ENCODE peak calls at places on chromosomes 12 and 14, in six cellular contexts. One of them, this sample, is unnamed.

GRCh38 chr14:52934762-52935161 is 16.1 kb downstream of the FERMT2 start:
- DNase-seq in adrenal gland: no peak
- DNase-seq in GM23338: no peak
- DNase-seq in pancreas: no peak
- DNase-seq in aorta: no peak
- DNase-seq in upper lobe of left lung: no peak
- DNase-seq in this sample: no peak

GRCh38 chr12:12645485-12645884 is 33.8 kb downstream of the CREBL2 start:
- DNase-seq in adrenal gland: no peak
- DNase-seq in aorta: no peak
- DNase-seq in upper lobe of left lung: no peak
- DNase-seq in pancreas: no peak
- DNase-seq in GM23338: peak; percentile 91
- DNase-seq in this sample: no peak

GRCh38 chr12:122366685-122367475 is 55.6 kb downstream of the CLIP1 start:
- DNase-seq in upper lobe of left lung: no peak
- DNase-seq in GM23338: peak; percentile 84
- DNase-seq in aorta: no peak
- DNase-seq in pancreas: no peak
- DNase-seq in adrenal gland: peak; percentile 51
- DNase-seq in this sample: peak; percentile 81

GRCh38 chr12:102543494-102543893 is 63.1 kb upstream of the IGF1 start:
- DNase-seq in upper lobe of left lung: no peak
- DNase-seq in GM23338: peak; percentile 23
- DNase-seq in pancreas: no peak
- DNase-seq in aorta: no peak
- DNase-seq in adrenal gland: no peak
- DNase-seq in this sample: no peak

GRCh38 chr14:106436310-106436905 is 910.0 kb downstream of the TMEM121 start:
- DNase-seq in upper lobe of left lung: peak; percentile 45
- DNase-seq in adrenal gland: peak; percentile 24
- DNase-seq in GM23338: peak; percentile 39
- DNase-seq in pancreas: peak; percentile 70
- DNase-seq in aorta: peak; percentile 69
- DNase-seq in this sample: no peak

GRCh38 chr12:109831365-109831764 is 1.8 kb downstream of the TRPV4 start:
- DNase-seq in pancreas: no peak
- DNase-seq in aorta: no peak
- DNase-seq in GM23338: no peak
- DNase-seq in adrenal gland: no peak
- DNase-seq in upper lobe of left lung: no peak
- DNase-seq in this sample: no peak

GRCh38 chr12:64525461-64526160 is 73.7 kb downstream of the TBK1 start:
- DNase-seq in GM23338: peak; percentile 33
- DNase-seq in upper lobe of left lung: no peak
- DNase-seq in aorta: no peak
- DNase-seq in adrenal gland: no peak
- DNase-seq in pancreas: no peak
- DNase-seq in this sample: no peak

GRCh38 chr12:17928708-17929366 is 161.2 kb downstream of the RERGL start:
- DNase-seq in upper lobe of left lung: no peak
- DNase-seq in adrenal gland: no peak
- DNase-seq in GM23338: peak; percentile 3
- DNase-seq in aorta: no peak
- DNase-seq in pancreas: no peak
- DNase-seq in this sample: no peak

GRCh38 chr12:123643911-123644310 is 10.3 kb downstream of the GTF2H3 start:
- DNase-seq in GM23338: no peak
- DNase-seq in aorta: no peak
- DNase-seq in upper lobe of left lung: no peak
- DNase-seq in adrenal gland: no peak
- DNase-seq in pancreas: no peak
- DNase-seq in this sample: no peak

GRCh38 chr14:93912785-93913184 is 14.4 kb upstream of the FAM181A start:
- DNase-seq in aorta: peak; percentile 7
- DNase-seq in upper lobe of left lung: no peak
- DNase-seq in adrenal gland: no peak
- DNase-seq in pancreas: no peak
- DNase-seq in GM23338: no peak
- DNase-seq in this sample: no peak

DNA sequence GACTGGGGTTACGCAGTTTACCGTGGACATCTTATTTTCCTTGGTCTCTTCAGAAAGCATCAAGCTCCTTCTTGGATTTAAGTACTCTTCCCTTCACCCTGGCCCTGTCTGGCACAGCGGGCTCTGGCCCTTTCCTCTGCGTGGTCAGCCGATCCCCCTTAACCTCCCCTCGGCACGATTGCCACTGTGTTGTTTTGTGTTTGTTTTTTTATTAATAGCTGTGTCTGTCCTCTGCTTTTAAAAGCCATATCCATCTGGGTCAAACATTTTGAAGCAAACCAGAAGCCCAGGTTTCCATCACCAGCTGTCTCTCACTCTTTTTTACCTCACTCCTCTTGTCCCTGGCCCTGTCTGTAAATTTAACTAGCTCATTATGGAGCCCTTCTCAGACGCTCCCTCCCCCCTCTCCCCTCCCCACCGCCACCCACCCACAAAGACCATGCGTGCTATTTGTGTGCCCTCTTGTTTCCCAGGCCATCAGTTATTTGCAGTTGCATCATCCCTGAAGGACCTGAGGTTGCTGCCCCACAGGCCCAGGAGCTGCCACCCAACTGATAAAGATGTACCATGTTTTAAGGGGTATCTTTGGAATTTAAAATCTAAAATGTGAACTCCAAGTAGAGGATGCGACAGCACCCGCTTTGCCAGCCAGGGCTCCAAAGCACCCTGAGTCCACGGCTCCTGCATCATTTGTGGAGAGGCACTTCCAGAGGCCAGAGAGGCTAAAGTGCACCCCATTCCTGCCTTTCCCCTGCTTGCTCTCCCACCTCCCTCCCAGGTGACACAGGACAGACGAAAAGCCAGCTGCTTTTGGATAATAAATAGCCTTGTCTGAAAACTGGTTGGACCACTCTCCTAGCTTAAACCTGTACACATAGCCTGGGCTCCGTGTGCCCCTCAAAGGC is 3.9 kb downstream of the BCL11B start:
- DNase-seq in pancreas: no peak
- DNase-seq in GM23338: no peak
- DNase-seq in upper lobe of left lung: no peak
- DNase-seq in adrenal gland: no peak
- DNase-seq in aorta: no peak
- DNase-seq in this sample: no peak
- H3K4me1 ChIP-seq in pancreas: peaks cover 4% of the 10 kb centered on the region
- H3K4me1 ChIP-seq in GM23338: peaks cover 62% of the 10 kb centered on the region
- H3K4me1 ChIP-seq in upper lobe of left lung: peaks cover 36% of the 10 kb centered on the region
- H3K4me1 ChIP-seq in adrenal gland: peaks cover 15% of the 10 kb centered on the region
- H3K4me1 ChIP-seq in aorta: no peaks in the 10 kb centered on the region
- H3K4me1 ChIP-seq in this sample: peaks cover 25% of the 10 kb centered on the region

DNA sequence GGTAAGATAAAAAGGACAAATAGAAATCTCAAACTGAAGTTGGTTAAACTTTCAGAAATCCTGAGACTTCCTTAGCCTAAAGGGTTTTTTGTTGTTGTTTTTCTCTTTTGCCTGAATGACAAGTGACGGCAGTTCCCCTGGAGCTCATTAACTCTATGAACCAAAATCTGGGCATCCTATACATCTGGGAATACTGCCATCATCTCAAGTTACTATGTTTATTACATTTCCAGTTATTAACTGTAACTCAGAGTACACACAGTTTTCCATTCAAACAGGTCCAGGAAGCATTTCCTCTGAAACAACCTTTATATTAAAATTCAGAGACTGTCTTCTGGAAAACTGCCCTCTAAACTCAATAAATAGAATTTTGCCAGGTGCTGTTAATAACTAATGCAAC is 55.6 kb upstream of the CDKL1 start:
- DNase-seq in upper lobe of left lung: no peak
- DNase-seq in aorta: no peak
- DNase-seq in GM23338: no peak
- DNase-seq in pancreas: no peak
- DNase-seq in adrenal gland: no peak
- DNase-seq in this sample: no peak
- H3K36me3 ChIP-seq in upper lobe of left lung: peaks cover 65% of the 10 kb centered on the region
- H3K36me3 ChIP-seq in aorta: peaks cover 6% of the 10 kb centered on the region
- H3K36me3 ChIP-seq in GM23338: peaks cover 8% of the 10 kb centered on the region
- H3K36me3 ChIP-seq in pancreas: no peaks in the 10 kb centered on the region
- H3K36me3 ChIP-seq in adrenal gland: peaks cover 13% of the 10 kb centered on the region
- H3K36me3 ChIP-seq in this sample: no peaks in the 10 kb centered on the region

GRCh38 chr12:20507061-20507460 is 138.7 kb downstream of the PDE3A start:
- DNase-seq in aorta: no peak
- DNase-seq in pancreas: no peak
- DNase-seq in GM23338: no peak
- DNase-seq in upper lobe of left lung: no peak
- DNase-seq in adrenal gland: no peak
- DNase-seq in this sample: no peak
- H3K4me1 ChIP-seq in aorta: peaks cover 2% of the 10 kb centered on the region
- H3K4me1 ChIP-seq in pancreas: no peaks in the 10 kb centered on the region
- H3K4me1 ChIP-seq in GM23338: no peaks in the 10 kb centered on the region
- H3K4me1 ChIP-seq in upper lobe of left lung: no peaks in the 10 kb centered on the region
- H3K4me1 ChIP-seq in adrenal gland: no peaks in the 10 kb centered on the region
- H3K4me1 ChIP-seq in this sample: no peaks in the 10 kb centered on the region

DNA sequence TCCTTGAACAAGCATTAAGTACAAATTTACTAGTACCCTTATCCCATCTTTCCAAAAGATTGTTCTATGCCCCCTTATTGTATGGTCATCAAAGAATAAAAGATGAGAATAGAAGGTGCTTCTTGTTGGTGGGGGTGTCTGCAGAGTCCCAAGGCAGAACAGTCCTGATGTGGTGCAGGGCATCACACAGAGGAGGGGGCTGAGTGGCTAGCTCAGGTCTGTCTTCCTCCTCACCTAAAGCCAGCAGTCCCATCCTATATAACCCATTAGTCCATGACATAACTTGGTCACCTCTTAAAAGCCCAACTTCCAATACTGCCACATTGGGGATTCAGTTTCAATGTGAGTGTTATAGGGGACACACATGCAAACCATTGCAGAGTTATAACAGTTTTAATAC is 9.9 kb downstream of the LRRC10 start:
- DNase-seq in pancreas: no peak
- DNase-seq in adrenal gland: no peak
- DNase-seq in upper lobe of left lung: no peak
- DNase-seq in aorta: no peak
- DNase-seq in GM23338: no peak
- DNase-seq in this sample: no peak
- H3K36me3 ChIP-seq in pancreas: peaks cover 14% of the 10 kb centered on the region
- H3K36me3 ChIP-seq in adrenal gland: peaks cover 70% of the 10 kb centered on the region
- H3K36me3 ChIP-seq in upper lobe of left lung: peaks cover 74% of the 10 kb centered on the region
- H3K36me3 ChIP-seq in aorta: peaks cover under 1% of the 10 kb centered on the region
- H3K36me3 ChIP-seq in GM23338: peaks cover 59% of the 10 kb centered on the region
- H3K36me3 ChIP-seq in this sample: no peaks in the 10 kb centered on the region

GRCh38 chr12:92464911-92465310 is 237.9 kb upstream of the PLEKHG7 start:
- DNase-seq in GM23338: peak; percentile 41
- DNase-seq in adrenal gland: no peak
- DNase-seq in upper lobe of left lung: no peak
- DNase-seq in aorta: no peak
- DNase-seq in pancreas: no peak
- DNase-seq in this sample: no peak
- H3K4me1 ChIP-seq in GM23338: peaks cover 40% of the 10 kb centered on the region
- H3K4me1 ChIP-seq in adrenal gland: peaks cover 4% of the 10 kb centered on the region
- H3K4me1 ChIP-seq in upper lobe of left lung: no peaks in the 10 kb centered on the region
- H3K4me1 ChIP-seq in aorta: no peaks in the 10 kb centered on the region
- H3K4me1 ChIP-seq in pancreas: no peaks in the 10 kb centered on the region
- H3K4me1 ChIP-seq in this sample: no peaks in the 10 kb centered on the region